ENCODE peak calls at places on chromosomes 7 and 10, in nine cellular contexts. E is amygdala; D is stimulated activated CD4-positive, alpha-beta T cell treated with anti-CD3 and anti-CD28 coated beads, Interleukin-2, amount 100 ng/mL, for 48 hours; W is activated T-cell treated with anti-CD3 and anti-CD28 coated beads, Interleukin-2, amount 50 U/mL, for 4 hours; G is NCI-H1105 treated with DMSO at 0.1 percent for 48 hours; H is lower lobe of right lung; Z is LoVo; C is iPS DF 19.7; R is gastrocnemius medialis. K is an unnamed sample.

GRCh38 chr10:86821600-86821999 is 65.2 kb downstream of the BMPR1A start:
- DNase-seq in E (no peak), D (no peak), W (no peak), G (no peak), H (no peak), Z (no peak), C (no peak), R (no peak), K (no peak)

GRCh38 chr10:103580422-103580821 is 86.9 kb downstream of the NEURL1 start:
- DNase-seq in E (no peak), D (no peak), W (no peak), G (no peak), H (no peak), Z (no peak), C (no peak), R (peak; percentile 92), K (no peak)

GRCh38 chr7:7911339-7911738 is 57.3 kb upstream of the GLCCI1 start:
- DNase-seq in E (no peak), D (no peak), W (no peak), G (no peak), H (no peak), Z (peak; percentile 77), C (peak; percentile 63), R (no peak), K (no peak)

GRCh38 chr7:150378115-150378852 is 846 bp upstream of the ZNF775 start:
- DNase-seq in E (no peak), D (peak; percentile 21), W (no peak), G (peak; percentile 77), H (no peak), Z (peak; percentile 85), C (peak; percentile 92), R (peak; percentile 69), K (peak; percentile 64)

GRCh38 chr10:63542835-63543575 is 21.8 kb downstream of the REEP3 start:
- DNase-seq in E (no peak), D (no peak), W (no peak), G (no peak), H (no peak), Z (no peak), C (no peak), R (no peak), K (no peak)

GRCh38 chr10:5433182-5433581 is 20.8 kb downstream of the NET1 start:
- DNase-seq in E (no peak), D (no peak), W (no peak), G (no peak), H (no peak), Z (no peak), C (no peak), R (no peak), K (no peak)

GRCh38 chr10:13716161-13717071 is 129.7 kb downstream of the PRPF18 start:
- DNase-seq in E (no peak), D (no peak), W (no peak), G (no peak), H (no peak), Z (no peak), C (no peak), R (no peak), K (no peak)

GRCh38 chr10:4130685-4131084 is 345.7 kb upstream of the KLF6 start:
- DNase-seq in E (no peak), D (no peak), W (no peak), G (no peak), H (no peak), Z (no peak), C (no peak), R (no peak), K (no peak)

GRCh38 chr7:113120647-113121046 is 2.3 kb upstream of the SMIM30 start:
- DNase-seq in E (no peak), D (no peak), W (no peak), G (no peak), H (no peak), Z (no peak), C (no peak), R (no peak), K (no peak)

GRCh38 chr10:132407243-132407746 is 10.3 kb downstream of the PWWP2B start:
- DNase-seq in E (no peak), D (no peak), W (no peak), G (no peak), H (peak; percentile 92), Z (no peak), C (no peak), R (no peak), K (no peak)

GRCh38 chr7:107332488-107333269 is 137.2 kb upstream of the GPR22 start:
- DNase-seq in E (no peak), D (no peak), W (no peak), G (no peak), H (no peak), Z (no peak), C (no peak), R (no peak), K (no peak)

GRCh38 chr10:7085913-7086589 is 324.8 kb downstream of the SFMBT2 start:
- DNase-seq in E (no peak), D (no peak), W (no peak), G (no peak), H (no peak), Z (no peak), C (peak; percentile 40), R (no peak), K (no peak)

GRCh38 chr10:3500408-3500856 is 284.6 kb downstream of the KLF6 start:
- DNase-seq in E (no peak), D (no peak), W (no peak), G (no peak), H (peak; percentile 77), Z (no peak), C (peak; percentile 52), R (peak; percentile 70), K (no peak)

GRCh38 chr10:3339531-3339950 is 167.0 kb upstream of the PITRM1 start:
- DNase-seq in E (no peak), D (no peak), W (no peak), G (no peak), H (no peak), Z (no peak), C (no peak), R (no peak), K (no peak)

GRCh38 chr10:71001470-71001869 is 113.1 kb upstream of the PCBD1 start:
- DNase-seq in E (no peak), D (no peak), W (no peak), G (no peak), H (no peak), Z (no peak), C (no peak), R (no peak), K (no peak)

GRCh38 chr7:28068811-28069216 is 111.8 kb downstream of the JAZF1 start:
- DNase-seq in E (no peak), D (no peak), W (no peak), G (peak; percentile 28), H (no peak), Z (no peak), C (no peak), R (no peak), K (peak; percentile 20)

GRCh38 chr10:76055466-76055865 is 624.0 kb downstream of the LRMDA start:
- DNase-seq in E (no peak), D (no peak), W (no peak), G (no peak), H (no peak), Z (no peak), C (no peak), R (no peak), K (no peak)

GRCh38 chr10:69278446-69278963 is at the start of gene HK1:
- DNase-seq in E (no peak), D (no peak), W (no peak), G (no peak), H (no peak), Z (no peak), C (no peak), R (no peak), K (no peak)

GRCh38 chr10:80737209-80737608 is 199.5 kb downstream of the SH2D4B start:
- DNase-seq in E (no peak), D (no peak), W (no peak), G (no peak), H (no peak), Z (no peak), C (no peak), R (no peak), K (no peak)

GRCh38 chr10:70190102-70190501 is 19.8 kb upstream of the SAR1A start:
- DNase-seq in E (no peak), D (no peak), W (no peak), G (no peak), H (no peak), Z (no peak), C (no peak), R (no peak), K (no peak)

GRCh38 chr10:32263300-32263699 is 83.7 kb downstream of the EPC1 start:
- DNase-seq in E (no peak), D (no peak), W (no peak), G (no peak), H (no peak), Z (peak; percentile 22), C (no peak), R (no peak), K (no peak)

GRCh38 chr10:123607386-123607785 is 58.8 kb upstream of the GPR26 start:
- DNase-seq in E (no peak), D (no peak), W (no peak), G (no peak), H (no peak), Z (no peak), C (peak; percentile 78), R (no peak), K (no peak)

GRCh38 chr10:71084061-71084817 is 128.1 kb upstream of the UNC5B start:
- DNase-seq in E (no peak), D (no peak), W (no peak), G (no peak), H (no peak), Z (no peak), C (no peak), R (no peak), K (no peak)

GRCh38 chr7:2649139-2649838 is 17.5 kb downstream of the TTYH3 start:
- DNase-seq in E (no peak), D (no peak), W (no peak), G (no peak), H (no peak), Z (no peak), C (no peak), R (no peak), K (no peak)

GRCh38 chr10:63670291-63670898 is 149.2 kb downstream of the REEP3 start:
- DNase-seq in E (no peak), D (no peak), W (no peak), G (no peak), H (no peak), Z (no peak), C (peak; percentile 63), R (peak; percentile 26), K (no peak)

GRCh38 chr7:130733866-130734524 is at the start of gene KLF14:
- DNase-seq in E (no peak), D (peak; percentile 17), W (peak; percentile 38), G (peak; percentile 51), H (no peak), Z (peak; percentile 47), C (no peak), R (peak; percentile 29), K (no peak)

GRCh38 chr7:106358103-106358663 is 73.4 kb upstream of the NAMPT start:
- DNase-seq in E (no peak), D (no peak), W (no peak), G (no peak), H (no peak), Z (no peak), C (no peak), R (no peak), K (no peak)

GRCh38 chr7:130875265-130875741 is 141.3 kb upstream of the KLF14 start:
- DNase-seq in E (no peak), D (no peak), W (no peak), G (peak; percentile 16), H (peak; percentile 76), Z (peak; percentile 59), C (no peak), R (peak; percentile 61), K (peak; percentile 30)

GRCh38 chr7:69932034-69932628 is 333.9 kb downstream of the AUTS2 start:
- DNase-seq in E (no peak), D (no peak), W (no peak), G (peak; percentile 65), H (no peak), Z (peak; percentile 18), C (no peak), R (no peak), K (peak; percentile 46)

GRCh38 chr10:51861731-51862130 is 162.3 kb upstream of the CSTF2T start:
- DNase-seq in E (no peak), D (no peak), W (no peak), G (no peak), H (no peak), Z (no peak), C (no peak), R (peak; percentile 88), K (peak; percentile 11)

K was measured in NCI-H1092.